ENCODE peak calls at places on chromosomes 11 and 22, in ten cellular contexts. One of them, this sample, is unnamed.

GRCh38 chr11:122843281-122844150 is 5.2 kb downstream of the CRTAM start:
- DNase-seq in T-helper 9 cell: no peak
- DNase-seq in stimulated activated CD4-positive, alpha-beta T cell treated with anti-CD3 and anti-CD28 coated beads, Interleukin-2, amount 100 ng/mL, for 48 hours: no peak
- DNase-seq in germinal center: peak
- DNase-seq in fibroblast of lung: no peak
- DNase-seq in fibroblast of mammary gland: no peak
- DNase-seq in cerebellar cortex: no peak
- DNase-seq in activated effector memory CD4-positive, alpha-beta T cell treated with anti-CD3 and anti-CD28 coated beads, Interleukin-2, amount 50 U/mL, for 16 hours: peak
- DNase-seq in activated CD4-positive, CD25-positive, alpha-beta regulatory T cell treated with anti-CD3 and anti-CD28 coated beads, Interleukin-2, amount 50 U/mL, for 72 hours: no peak
- DNase-seq in SK-N-SH: no peak
- DNase-seq in this sample: no peak

GRCh38 chr11:35725880-35726279 is 63.3 kb downstream of the TRIM44 start:
- DNase-seq in fibroblast of mammary gland: peak
- DNase-seq in T-helper 9 cell: no peak
- DNase-seq in activated CD4-positive, CD25-positive, alpha-beta regulatory T cell treated with anti-CD3 and anti-CD28 coated beads, Interleukin-2, amount 50 U/mL, for 72 hours: no peak
- DNase-seq in germinal center: no peak
- DNase-seq in SK-N-SH: no peak
- DNase-seq in activated effector memory CD4-positive, alpha-beta T cell treated with anti-CD3 and anti-CD28 coated beads, Interleukin-2, amount 50 U/mL, for 16 hours: no peak
- DNase-seq in fibroblast of lung: peak
- DNase-seq in stimulated activated CD4-positive, alpha-beta T cell treated with anti-CD3 and anti-CD28 coated beads, Interleukin-2, amount 100 ng/mL, for 48 hours: no peak
- DNase-seq in cerebellar cortex: no peak
- DNase-seq in this sample: peak

GRCh38 chr11:89436071-89436470 is 55.1 kb downstream of the NOX4 start:
- DNase-seq in activated CD4-positive, CD25-positive, alpha-beta regulatory T cell treated with anti-CD3 and anti-CD28 coated beads, Interleukin-2, amount 50 U/mL, for 72 hours: no peak
- DNase-seq in stimulated activated CD4-positive, alpha-beta T cell treated with anti-CD3 and anti-CD28 coated beads, Interleukin-2, amount 100 ng/mL, for 48 hours: no peak
- DNase-seq in T-helper 9 cell: no peak
- DNase-seq in SK-N-SH: no peak
- DNase-seq in fibroblast of lung: peak
- DNase-seq in germinal center: no peak
- DNase-seq in cerebellar cortex: no peak
- DNase-seq in fibroblast of mammary gland: peak
- DNase-seq in activated effector memory CD4-positive, alpha-beta T cell treated with anti-CD3 and anti-CD28 coated beads, Interleukin-2, amount 50 U/mL, for 16 hours: no peak
- DNase-seq in this sample: no peak

GRCh38 chr22:25375683-25376082 is 156.2 kb downstream of the CRYBB2 start:
- DNase-seq in fibroblast of mammary gland: no peak
- DNase-seq in cerebellar cortex: no peak
- DNase-seq in T-helper 9 cell: no peak
- DNase-seq in fibroblast of lung: no peak
- DNase-seq in germinal center: no peak
- DNase-seq in stimulated activated CD4-positive, alpha-beta T cell treated with anti-CD3 and anti-CD28 coated beads, Interleukin-2, amount 100 ng/mL, for 48 hours: no peak
- DNase-seq in activated effector memory CD4-positive, alpha-beta T cell treated with anti-CD3 and anti-CD28 coated beads, Interleukin-2, amount 50 U/mL, for 16 hours: no peak
- DNase-seq in activated CD4-positive, CD25-positive, alpha-beta regulatory T cell treated with anti-CD3 and anti-CD28 coated beads, Interleukin-2, amount 50 U/mL, for 72 hours: no peak
- DNase-seq in SK-N-SH: no peak
- DNase-seq in this sample: no peak

GRCh38 chr11:117669062-117669461 is 128.0 kb downstream of the DSCAML1 start:
- DNase-seq in activated CD4-positive, CD25-positive, alpha-beta regulatory T cell treated with anti-CD3 and anti-CD28 coated beads, Interleukin-2, amount 50 U/mL, for 72 hours: no peak
- DNase-seq in activated effector memory CD4-positive, alpha-beta T cell treated with anti-CD3 and anti-CD28 coated beads, Interleukin-2, amount 50 U/mL, for 16 hours: no peak
- DNase-seq in SK-N-SH: no peak
- DNase-seq in stimulated activated CD4-positive, alpha-beta T cell treated with anti-CD3 and anti-CD28 coated beads, Interleukin-2, amount 100 ng/mL, for 48 hours: no peak
- DNase-seq in T-helper 9 cell: no peak
- DNase-seq in germinal center: no peak
- DNase-seq in fibroblast of lung: no peak
- DNase-seq in cerebellar cortex: no peak
- DNase-seq in fibroblast of mammary gland: no peak
- DNase-seq in this sample: no peak

GRCh38 chr22:36783743-36784142 is 7.8 kb upstream of the IFT27 start:
- DNase-seq in fibroblast of lung: no peak
- DNase-seq in stimulated activated CD4-positive, alpha-beta T cell treated with anti-CD3 and anti-CD28 coated beads, Interleukin-2, amount 100 ng/mL, for 48 hours: no peak
- DNase-seq in germinal center: no peak
- DNase-seq in SK-N-SH: no peak
- DNase-seq in activated effector memory CD4-positive, alpha-beta T cell treated with anti-CD3 and anti-CD28 coated beads, Interleukin-2, amount 50 U/mL, for 16 hours: no peak
- DNase-seq in cerebellar cortex: no peak
- DNase-seq in T-helper 9 cell: no peak
- DNase-seq in fibroblast of mammary gland: no peak
- DNase-seq in activated CD4-positive, CD25-positive, alpha-beta regulatory T cell treated with anti-CD3 and anti-CD28 coated beads, Interleukin-2, amount 50 U/mL, for 72 hours: no peak
- DNase-seq in this sample: no peak

GRCh38 chr22:46763051-46763705 is 728 bp downstream of the TBC1D22A start:
- DNase-seq in stimulated activated CD4-positive, alpha-beta T cell treated with anti-CD3 and anti-CD28 coated beads, Interleukin-2, amount 100 ng/mL, for 48 hours: no peak
- DNase-seq in activated CD4-positive, CD25-positive, alpha-beta regulatory T cell treated with anti-CD3 and anti-CD28 coated beads, Interleukin-2, amount 50 U/mL, for 72 hours: no peak
- DNase-seq in activated effector memory CD4-positive, alpha-beta T cell treated with anti-CD3 and anti-CD28 coated beads, Interleukin-2, amount 50 U/mL, for 16 hours: peak
- DNase-seq in cerebellar cortex: no peak
- DNase-seq in fibroblast of mammary gland: peak
- DNase-seq in SK-N-SH: peak
- DNase-seq in T-helper 9 cell: peak
- DNase-seq in fibroblast of lung: peak
- DNase-seq in germinal center: peak
- DNase-seq in this sample: no peak

GRCh38 chr11:17014774-17015638 is 792 bp upstream of the PLEKHA7 start:
- DNase-seq in T-helper 9 cell: no peak
- DNase-seq in activated effector memory CD4-positive, alpha-beta T cell treated with anti-CD3 and anti-CD28 coated beads, Interleukin-2, amount 50 U/mL, for 16 hours: peak
- DNase-seq in cerebellar cortex: peak
- DNase-seq in fibroblast of mammary gland: peak
- DNase-seq in activated CD4-positive, CD25-positive, alpha-beta regulatory T cell treated with anti-CD3 and anti-CD28 coated beads, Interleukin-2, amount 50 U/mL, for 72 hours: no peak
- DNase-seq in stimulated activated CD4-positive, alpha-beta T cell treated with anti-CD3 and anti-CD28 coated beads, Interleukin-2, amount 100 ng/mL, for 48 hours: no peak
- DNase-seq in germinal center: peak
- DNase-seq in fibroblast of lung: peak
- DNase-seq in SK-N-SH: peak
- DNase-seq in this sample: peak

GRCh38 chr11:69382131-69383128 is 88.5 kb downstream of the MYEOV start:
- DNase-seq in T-helper 9 cell: no peak
- DNase-seq in SK-N-SH: peak
- DNase-seq in fibroblast of lung: peak
- DNase-seq in cerebellar cortex: no peak
- DNase-seq in activated CD4-positive, CD25-positive, alpha-beta regulatory T cell treated with anti-CD3 and anti-CD28 coated beads, Interleukin-2, amount 50 U/mL, for 72 hours: peak
- DNase-seq in activated effector memory CD4-positive, alpha-beta T cell treated with anti-CD3 and anti-CD28 coated beads, Interleukin-2, amount 50 U/mL, for 16 hours: peak
- DNase-seq in fibroblast of mammary gland: peak
- DNase-seq in germinal center: peak
- DNase-seq in stimulated activated CD4-positive, alpha-beta T cell treated with anti-CD3 and anti-CD28 coated beads, Interleukin-2, amount 100 ng/mL, for 48 hours: no peak
- DNase-seq in this sample: no peak

GRCh38 chr11:111097191-111097590 is 148.3 kb upstream of the POU2AF2 start:
- DNase-seq in stimulated activated CD4-positive, alpha-beta T cell treated with anti-CD3 and anti-CD28 coated beads, Interleukin-2, amount 100 ng/mL, for 48 hours: no peak
- DNase-seq in germinal center: no peak
- DNase-seq in SK-N-SH: no peak
- DNase-seq in activated CD4-positive, CD25-positive, alpha-beta regulatory T cell treated with anti-CD3 and anti-CD28 coated beads, Interleukin-2, amount 50 U/mL, for 72 hours: no peak
- DNase-seq in activated effector memory CD4-positive, alpha-beta T cell treated with anti-CD3 and anti-CD28 coated beads, Interleukin-2, amount 50 U/mL, for 16 hours: no peak
- DNase-seq in fibroblast of lung: peak
- DNase-seq in T-helper 9 cell: no peak
- DNase-seq in fibroblast of mammary gland: peak
- DNase-seq in cerebellar cortex: no peak
- DNase-seq in this sample: no peak

GRCh38 chr22:49062155-49063039 is 765.3 kb downstream of the BRD1 start:
- DNase-seq in fibroblast of mammary gland: no peak
- DNase-seq in SK-N-SH: no peak
- DNase-seq in activated effector memory CD4-positive, alpha-beta T cell treated with anti-CD3 and anti-CD28 coated beads, Interleukin-2, amount 50 U/mL, for 16 hours: peak
- DNase-seq in cerebellar cortex: no peak
- DNase-seq in T-helper 9 cell: no peak
- DNase-seq in stimulated activated CD4-positive, alpha-beta T cell treated with anti-CD3 and anti-CD28 coated beads, Interleukin-2, amount 100 ng/mL, for 48 hours: no peak
- DNase-seq in fibroblast of lung: no peak
- DNase-seq in activated CD4-positive, CD25-positive, alpha-beta regulatory T cell treated with anti-CD3 and anti-CD28 coated beads, Interleukin-2, amount 50 U/mL, for 72 hours: no peak
- DNase-seq in germinal center: no peak
- DNase-seq in this sample: no peak

GRCh38 chr11:64356498-64357411 is 2.2 kb upstream of the RPS6KA4 start:
- DNase-seq in activated effector memory CD4-positive, alpha-beta T cell treated with anti-CD3 and anti-CD28 coated beads, Interleukin-2, amount 50 U/mL, for 16 hours: no peak
- DNase-seq in cerebellar cortex: peak
- DNase-seq in fibroblast of mammary gland: peak
- DNase-seq in germinal center: no peak
- DNase-seq in SK-N-SH: peak
- DNase-seq in activated CD4-positive, CD25-positive, alpha-beta regulatory T cell treated with anti-CD3 and anti-CD28 coated beads, Interleukin-2, amount 50 U/mL, for 72 hours: no peak
- DNase-seq in stimulated activated CD4-positive, alpha-beta T cell treated with anti-CD3 and anti-CD28 coated beads, Interleukin-2, amount 100 ng/mL, for 48 hours: peak
- DNase-seq in fibroblast of lung: peak
- DNase-seq in T-helper 9 cell: no peak
- DNase-seq in this sample: peak

GRCh38 chr11:130937051-130937450 is 20.8 kb upstream of the SNX19 start:
- DNase-seq in T-helper 9 cell: no peak
- DNase-seq in germinal center: no peak
- DNase-seq in fibroblast of mammary gland: peak
- DNase-seq in fibroblast of lung: no peak
- DNase-seq in stimulated activated CD4-positive, alpha-beta T cell treated with anti-CD3 and anti-CD28 coated beads, Interleukin-2, amount 100 ng/mL, for 48 hours: no peak
- DNase-seq in SK-N-SH: no peak
- DNase-seq in activated effector memory CD4-positive, alpha-beta T cell treated with anti-CD3 and anti-CD28 coated beads, Interleukin-2, amount 50 U/mL, for 16 hours: no peak
- DNase-seq in activated CD4-positive, CD25-positive, alpha-beta regulatory T cell treated with anti-CD3 and anti-CD28 coated beads, Interleukin-2, amount 50 U/mL, for 72 hours: no peak
- DNase-seq in cerebellar cortex: no peak
- DNase-seq in this sample: no peak

GRCh38 chr11:8759634-8760033 is 77.0 kb downstream of the RPL27A start:
- DNase-seq in fibroblast of mammary gland: no peak
- DNase-seq in germinal center: no peak
- DNase-seq in fibroblast of lung: no peak
- DNase-seq in cerebellar cortex: peak
- DNase-seq in SK-N-SH: no peak
- DNase-seq in stimulated activated CD4-positive, alpha-beta T cell treated with anti-CD3 and anti-CD28 coated beads, Interleukin-2, amount 100 ng/mL, for 48 hours: no peak
- DNase-seq in activated CD4-positive, CD25-positive, alpha-beta regulatory T cell treated with anti-CD3 and anti-CD28 coated beads, Interleukin-2, amount 50 U/mL, for 72 hours: no peak
- DNase-seq in activated effector memory CD4-positive, alpha-beta T cell treated with anti-CD3 and anti-CD28 coated beads, Interleukin-2, amount 50 U/mL, for 16 hours: no peak
- DNase-seq in T-helper 9 cell: no peak
- DNase-seq in this sample: no peak

GRCh38 chr11:79062814-79063762 is 377.7 kb downstream of the TENM4 start:
- DNase-seq in activated effector memory CD4-positive, alpha-beta T cell treated with anti-CD3 and anti-CD28 coated beads, Interleukin-2, amount 50 U/mL, for 16 hours: no peak
- DNase-seq in fibroblast of mammary gland: peak
- DNase-seq in fibroblast of lung: no peak
- DNase-seq in stimulated activated CD4-positive, alpha-beta T cell treated with anti-CD3 and anti-CD28 coated beads, Interleukin-2, amount 100 ng/mL, for 48 hours: no peak
- DNase-seq in germinal center: no peak
- DNase-seq in T-helper 9 cell: no peak
- DNase-seq in cerebellar cortex: peak
- DNase-seq in activated CD4-positive, CD25-positive, alpha-beta regulatory T cell treated with anti-CD3 and anti-CD28 coated beads, Interleukin-2, amount 50 U/mL, for 72 hours: no peak
- DNase-seq in SK-N-SH: peak
- DNase-seq in this sample: no peak

GRCh38 chr22:42895087-42895486 is 38.0 kb upstream of the ARFGAP3 start:
- DNase-seq in activated effector memory CD4-positive, alpha-beta T cell treated with anti-CD3 and anti-CD28 coated beads, Interleukin-2, amount 50 U/mL, for 16 hours: no peak
- DNase-seq in SK-N-SH: no peak
- DNase-seq in stimulated activated CD4-positive, alpha-beta T cell treated with anti-CD3 and anti-CD28 coated beads, Interleukin-2, amount 100 ng/mL, for 48 hours: no peak
- DNase-seq in fibroblast of mammary gland: no peak
- DNase-seq in cerebellar cortex: peak
- DNase-seq in T-helper 9 cell: no peak
- DNase-seq in germinal center: peak
- DNase-seq in fibroblast of lung: no peak
- DNase-seq in activated CD4-positive, CD25-positive, alpha-beta regulatory T cell treated with anti-CD3 and anti-CD28 coated beads, Interleukin-2, amount 50 U/mL, for 72 hours: no peak
- DNase-seq in this sample: no peak

GRCh38 chr22:40628354-40629042 is 8.0 kb downstream of the MRTFA start:
- DNase-seq in T-helper 9 cell: no peak
- DNase-seq in activated CD4-positive, CD25-positive, alpha-beta regulatory T cell treated with anti-CD3 and anti-CD28 coated beads, Interleukin-2, amount 50 U/mL, for 72 hours: no peak
- DNase-seq in stimulated activated CD4-positive, alpha-beta T cell treated with anti-CD3 and anti-CD28 coated beads, Interleukin-2, amount 100 ng/mL, for 48 hours: no peak
- DNase-seq in fibroblast of mammary gland: peak
- DNase-seq in fibroblast of lung: peak
- DNase-seq in activated effector memory CD4-positive, alpha-beta T cell treated with anti-CD3 and anti-CD28 coated beads, Interleukin-2, amount 50 U/mL, for 16 hours: no peak
- DNase-seq in SK-N-SH: no peak
- DNase-seq in germinal center: no peak
- DNase-seq in cerebellar cortex: no peak
- DNase-seq in this sample: peak

GRCh38 chr22:19619144-19620009 is 94.9 kb upstream of the SEPTIN5 start:
- DNase-seq in germinal center: peak
- DNase-seq in activated CD4-positive, CD25-positive, alpha-beta regulatory T cell treated with anti-CD3 and anti-CD28 coated beads, Interleukin-2, amount 50 U/mL, for 72 hours: no peak
- DNase-seq in activated effector memory CD4-positive, alpha-beta T cell treated with anti-CD3 and anti-CD28 coated beads, Interleukin-2, amount 50 U/mL, for 16 hours: no peak
- DNase-seq in stimulated activated CD4-positive, alpha-beta T cell treated with anti-CD3 and anti-CD28 coated beads, Interleukin-2, amount 100 ng/mL, for 48 hours: no peak
- DNase-seq in T-helper 9 cell: no peak
- DNase-seq in fibroblast of mammary gland: no peak
- DNase-seq in fibroblast of lung: no peak
- DNase-seq in cerebellar cortex: no peak
- DNase-seq in SK-N-SH: no peak
- DNase-seq in this sample: no peak

GRCh38 chr11:59643390-59643789 is 25.4 kb downstream of the PATL1 start:
- DNase-seq in fibroblast of lung: no peak
- DNase-seq in activated CD4-positive, CD25-positive, alpha-beta regulatory T cell treated with anti-CD3 and anti-CD28 coated beads, Interleukin-2, amount 50 U/mL, for 72 hours: no peak
- DNase-seq in fibroblast of mammary gland: no peak
- DNase-seq in T-helper 9 cell: no peak
- DNase-seq in activated effector memory CD4-positive, alpha-beta T cell treated with anti-CD3 and anti-CD28 coated beads, Interleukin-2, amount 50 U/mL, for 16 hours: no peak
- DNase-seq in stimulated activated CD4-positive, alpha-beta T cell treated with anti-CD3 and anti-CD28 coated beads, Interleukin-2, amount 100 ng/mL, for 48 hours: no peak
- DNase-seq in SK-N-SH: no peak
- DNase-seq in cerebellar cortex: no peak
- DNase-seq in germinal center: no peak
- DNase-seq in this sample: no peak

GRCh38 chr11:62846177-62846576 is 6.8 kb upstream of the WDR74 start:
- DNase-seq in activated CD4-positive, CD25-positive, alpha-beta regulatory T cell treated with anti-CD3 and anti-CD28 coated beads, Interleukin-2, amount 50 U/mL, for 72 hours: no peak
- DNase-seq in fibroblast of lung: no peak
- DNase-seq in stimulated activated CD4-positive, alpha-beta T cell treated with anti-CD3 and anti-CD28 coated beads, Interleukin-2, amount 100 ng/mL, for 48 hours: no peak
- DNase-seq in cerebellar cortex: no peak
- DNase-seq in activated effector memory CD4-positive, alpha-beta T cell treated with anti-CD3 and anti-CD28 coated beads, Interleukin-2, amount 50 U/mL, for 16 hours: no peak
- DNase-seq in SK-N-SH: no peak
- DNase-seq in germinal center: no peak
- DNase-seq in fibroblast of mammary gland: no peak
- DNase-seq in T-helper 9 cell: no peak
- DNase-seq in this sample: no peak

GRCh38 chr11:127000291-127000968 is at the start of gene KIRREL3:
- DNase-seq in stimulated activated CD4-positive, alpha-beta T cell treated with anti-CD3 and anti-CD28 coated beads, Interleukin-2, amount 100 ng/mL, for 48 hours: no peak
- DNase-seq in T-helper 9 cell: no peak
- DNase-seq in fibroblast of lung: peak
- DNase-seq in activated effector memory CD4-positive, alpha-beta T cell treated with anti-CD3 and anti-CD28 coated beads, Interleukin-2, amount 50 U/mL, for 16 hours: no peak
- DNase-seq in fibroblast of mammary gland: no peak
- DNase-seq in cerebellar cortex: peak
- DNase-seq in SK-N-SH: peak
- DNase-seq in germinal center: no peak
- DNase-seq in activated CD4-positive, CD25-positive, alpha-beta regulatory T cell treated with anti-CD3 and anti-CD28 coated beads, Interleukin-2, amount 50 U/mL, for 72 hours: no peak
- DNase-seq in this sample: no peak

GRCh38 chr11:34651551-34651950 is 30.7 kb downstream of the EHF start:
- DNase-seq in fibroblast of lung: no peak
- DNase-seq in activated CD4-positive, CD25-positive, alpha-beta regulatory T cell treated with anti-CD3 and anti-CD28 coated beads, Interleukin-2, amount 50 U/mL, for 72 hours: no peak
- DNase-seq in SK-N-SH: no peak
- DNase-seq in germinal center: no peak
- DNase-seq in cerebellar cortex: no peak
- DNase-seq in stimulated activated CD4-positive, alpha-beta T cell treated with anti-CD3 and anti-CD28 coated beads, Interleukin-2, amount 100 ng/mL, for 48 hours: no peak
- DNase-seq in activated effector memory CD4-positive, alpha-beta T cell treated with anti-CD3 and anti-CD28 coated beads, Interleukin-2, amount 50 U/mL, for 16 hours: no peak
- DNase-seq in fibroblast of mammary gland: no peak
- DNase-seq in T-helper 9 cell: no peak
- DNase-seq in this sample: no peak

GRCh38 chr11:28303477-28304191 is 195.4 kb downstream of the METTL15 start:
- DNase-seq in T-helper 9 cell: no peak
- DNase-seq in cerebellar cortex: no peak
- DNase-seq in activated effector memory CD4-positive, alpha-beta T cell treated with anti-CD3 and anti-CD28 coated beads, Interleukin-2, amount 50 U/mL, for 16 hours: no peak
- DNase-seq in activated CD4-positive, CD25-positive, alpha-beta regulatory T cell treated with anti-CD3 and anti-CD28 coated beads, Interleukin-2, amount 50 U/mL, for 72 hours: no peak
- DNase-seq in germinal center: no peak
- DNase-seq in fibroblast of mammary gland: peak
- DNase-seq in stimulated activated CD4-positive, alpha-beta T cell treated with anti-CD3 and anti-CD28 coated beads, Interleukin-2, amount 100 ng/mL, for 48 hours: no peak
- DNase-seq in fibroblast of lung: no peak
- DNase-seq in SK-N-SH: no peak
- DNase-seq in this sample: no peak

GRCh38 chr11:6612816-6613136 is 760 bp upstream of the TAF10 start:
- DNase-seq in activated effector memory CD4-positive, alpha-beta T cell treated with anti-CD3 and anti-CD28 coated beads, Interleukin-2, amount 50 U/mL, for 16 hours: no peak
- DNase-seq in cerebellar cortex: no peak
- DNase-seq in T-helper 9 cell: no peak
- DNase-seq in activated CD4-positive, CD25-positive, alpha-beta regulatory T cell treated with anti-CD3 and anti-CD28 coated beads, Interleukin-2, amount 50 U/mL, for 72 hours: no peak
- DNase-seq in stimulated activated CD4-positive, alpha-beta T cell treated with anti-CD3 and anti-CD28 coated beads, Interleukin-2, amount 100 ng/mL, for 48 hours: no peak
- DNase-seq in fibroblast of lung: no peak
- DNase-seq in fibroblast of mammary gland: no peak
- DNase-seq in SK-N-SH: peak
- DNase-seq in germinal center: no peak
- DNase-seq in this sample: no peak

GRCh38 chr11:15101072-15101701 is 13.5 kb upstream of the INSC start:
- DNase-seq in germinal center: peak
- DNase-seq in cerebellar cortex: peak
- DNase-seq in T-helper 9 cell: peak
- DNase-seq in fibroblast of lung: peak
- DNase-seq in fibroblast of mammary gland: peak
- DNase-seq in stimulated activated CD4-positive, alpha-beta T cell treated with anti-CD3 and anti-CD28 coated beads, Interleukin-2, amount 100 ng/mL, for 48 hours: peak
- DNase-seq in SK-N-SH: peak
- DNase-seq in activated effector memory CD4-positive, alpha-beta T cell treated with anti-CD3 and anti-CD28 coated beads, Interleukin-2, amount 50 U/mL, for 16 hours: peak
- DNase-seq in activated CD4-positive, CD25-positive, alpha-beta regulatory T cell treated with anti-CD3 and anti-CD28 coated beads, Interleukin-2, amount 50 U/mL, for 72 hours: peak
- DNase-seq in this sample: peak

GRCh38 chr11:3709977-3710376 is 38.8 kb upstream of the CHRNA10 start:
- DNase-seq in fibroblast of mammary gland: peak
- DNase-seq in activated effector memory CD4-positive, alpha-beta T cell treated with anti-CD3 and anti-CD28 coated beads, Interleukin-2, amount 50 U/mL, for 16 hours: no peak
- DNase-seq in cerebellar cortex: no peak
- DNase-seq in stimulated activated CD4-positive, alpha-beta T cell treated with anti-CD3 and anti-CD28 coated beads, Interleukin-2, amount 100 ng/mL, for 48 hours: no peak
- DNase-seq in germinal center: no peak
- DNase-seq in fibroblast of lung: peak
- DNase-seq in activated CD4-positive, CD25-positive, alpha-beta regulatory T cell treated with anti-CD3 and anti-CD28 coated beads, Interleukin-2, amount 50 U/mL, for 72 hours: no peak
- DNase-seq in T-helper 9 cell: no peak
- DNase-seq in SK-N-SH: no peak
- DNase-seq in this sample: no peak